ENCODE peak calls at places on chromosomes 13 and 19, in seven cellular contexts. K, U, Y, Z, V, A and M are unnamed samples.

GRCh38 chr19:46984077-46985010 is 35.3 kb upstream of the NPAS1 start:
- DNase-seq in K (peak), U (no peak), Y (no peak), Z (no peak), V (no peak), A (peak), M (no peak)

GRCh38 chr19:42246143-42246868 is 3.9 kb upstream of the GSK3A start:
- DNase-seq in K (no peak), U (no peak), Y (peak), Z (no peak), V (no peak), A (peak), M (no peak)

GRCh38 chr19:49492573-49493411 is 3.4 kb upstream of the RPS11 start:
- DNase-seq in K (peak), U (no peak), Y (peak), Z (no peak), V (no peak), A (no peak), M (no peak)

GRCh38 chr19:30335306-30335886 is 36.8 kb upstream of the ZNF536 start:
- DNase-seq in K (no peak), U (no peak), Y (no peak), Z (no peak), V (no peak), A (no peak), M (no peak)

GRCh38 chr19:13850910-13851753 is 25.8 kb upstream of the NANOS3 start:
- DNase-seq in K (peak), U (peak), Y (peak), Z (no peak), V (no peak), A (peak), M (no peak)

GRCh38 chr19:38713227-38713649 is 31.0 kb downstream of the CAPN12 start:
- DNase-seq in K (no peak), U (no peak), Y (no peak), Z (no peak), V (no peak), A (no peak), M (no peak)

GRCh38 chr19:47330466-47330869 is 1.5 kb upstream of the C5AR2 start:
- DNase-seq in K (no peak), U (no peak), Y (no peak), Z (no peak), V (no peak), A (no peak), M (peak)

GRCh38 chr19:55070755-55071502 is 4.7 kb upstream of the EPS8L1 start:
- DNase-seq in K (no peak), U (peak), Y (peak), Z (no peak), V (no peak), A (no peak), M (no peak)

GRCh38 chr19:49554701-49555181 is 25.6 kb downstream of the NOSIP start:
- DNase-seq in K (no peak), U (no peak), Y (no peak), Z (no peak), V (no peak), A (no peak), M (no peak)

GRCh38 chr13:43431279-43431678 is 355.5 kb downstream of the ENOX1 start:
- DNase-seq in K (no peak), U (no peak), Y (no peak), Z (no peak), V (no peak), A (no peak), M (no peak)

GRCh38 chr13:49701481-49701880 is 10.2 kb upstream of the EBPL start:
- DNase-seq in K (no peak), U (no peak), Y (no peak), Z (no peak), V (no peak), A (no peak), M (no peak)

GRCh38 chr13:43077906-43078305 is 54.5 kb downstream of the DNAJC15 start:
- DNase-seq in K (no peak), U (no peak), Y (no peak), Z (no peak), V (no peak), A (no peak), M (no peak)

GRCh38 chr13:47829684-47830083 is 171.4 kb downstream of the SUCLA2 start:
- DNase-seq in K (no peak), U (no peak), Y (no peak), Z (no peak), V (no peak), A (no peak), M (no peak)

GRCh38 chr19:30011051-30011578 is 69.1 kb downstream of the URI1 start:
- DNase-seq in K (no peak), U (no peak), Y (no peak), Z (no peak), V (no peak), A (no peak), M (no peak)

GRCh38 chr19:52646571-52647222 is 8.5 kb upstream of the ZNF83 start:
- DNase-seq in K (no peak), U (no peak), Y (peak), Z (no peak), V (no peak), A (no peak), M (no peak)

GRCh38 chr19:11131471-11131870 is 24.1 kb downstream of the SPC24 start:
- DNase-seq in K (no peak), U (no peak), Y (no peak), Z (no peak), V (no peak), A (peak), M (no peak)

GRCh38 chr19:57241181-57241580 is 749 bp downstream of the ZNF805 start:
- DNase-seq in K (peak), U (no peak), Y (peak), Z (no peak), V (no peak), A (peak), M (peak)

GRCh38 chr13:24741016-24741662 is 22.8 kb upstream of the RNF17 start:
- DNase-seq in K (peak), U (no peak), Y (peak), Z (no peak), V (no peak), A (no peak), M (peak)

GRCh38 chr13:33183431-33184130 is 102.0 kb downstream of the STARD13 start:
- DNase-seq in K (no peak), U (no peak), Y (no peak), Z (no peak), V (no peak), A (no peak), M (no peak)

GRCh38 chr19:46697142-46697960 is 19.6 kb downstream of the PRKD2 start:
- DNase-seq in K (no peak), U (peak), Y (peak), Z (peak), V (no peak), A (peak), M (no peak)

GRCh38 chr19:12567951-12568350 is 16.7 kb upstream of the ZNF564 start:
- DNase-seq in K (no peak), U (no peak), Y (no peak), Z (no peak), V (no peak), A (no peak), M (no peak)

GRCh38 chr19:56144816-56145215 is 3.7 kb downstream of the ZNF444 start:
- DNase-seq in K (no peak), U (no peak), Y (no peak), Z (no peak), V (no peak), A (no peak), M (no peak)

GRCh38 chr13:94431569-94431968 is 47.9 kb downstream of the DCT start:
- DNase-seq in K (no peak), U (no peak), Y (no peak), Z (no peak), V (no peak), A (no peak), M (no peak)

GRCh38 chr19:47729468-47729798 is 15.9 kb upstream of the NOP53 start:
- DNase-seq in K (no peak), U (peak), Y (peak), Z (no peak), V (no peak), A (no peak), M (peak)

GRCh38 chr19:46861691-46862503 is 1.1 kb downstream of the ARHGAP35 start:
- DNase-seq in K (no peak), U (no peak), Y (peak), Z (no peak), V (no peak), A (no peak), M (peak)

GRCh38 chr19:33311326-33311682 is 9.0 kb upstream of the CEBPA start:
- DNase-seq in K (no peak), U (no peak), Y (peak), Z (no peak), V (no peak), A (no peak), M (no peak)

GRCh38 chr13:113630804-113631203 is 27.2 kb downstream of the ATP4B start:
- DNase-seq in K (no peak), U (no peak), Y (no peak), Z (no peak), V (no peak), A (no peak), M (no peak)

GRCh38 chr19:1408300-1409203 is 1.2 kb downstream of the DAZAP1 start:
- DNase-seq in K (no peak), U (no peak), Y (peak), Z (no peak), V (no peak), A (peak), M (no peak)

GRCh38 chr13:38262211-38262610 is 87.4 kb upstream of the UFM1 start:
- DNase-seq in K (no peak), U (no peak), Y (no peak), Z (no peak), V (no peak), A (no peak), M (no peak)

GRCh38 chr19:46173886-46174475 is 25.9 kb downstream of the IGFL2 start:
- DNase-seq in K (no peak), U (no peak), Y (no peak), Z (no peak), V (no peak), A (no peak), M (peak)

GRCh38 chr19:38213911-38214625 is 10.0 kb downstream of the DPF1 start:
- DNase-seq in K (no peak), U (no peak), Y (no peak), Z (no peak), V (peak), A (no peak), M (no peak)

GRCh38 chr19:29834991-29835390 is 23.2 kb downstream of the CCNE1 start:
- DNase-seq in K (no peak), U (no peak), Y (no peak), Z (no peak), V (no peak), A (no peak), M (peak)

GRCh38 chr13:24692541-24692940 is 12.3 kb downstream of the ATP12A start:
- DNase-seq in K (no peak), U (no peak), Y (no peak), Z (no peak), V (no peak), A (no peak), M (no peak)

GRCh38 chr13:113064534-113065405 is 40.8 kb upstream of the F7 start:
- DNase-seq in K (no peak), U (peak), Y (peak), Z (no peak), V (no peak), A (no peak), M (no peak)

GRCh38 chr19:46841458-46842083 is 9.1 kb downstream of the AP2S1 start:
- DNase-seq in K (no peak), U (no peak), Y (peak), Z (no peak), V (no peak), A (no peak), M (no peak)

DNA sequence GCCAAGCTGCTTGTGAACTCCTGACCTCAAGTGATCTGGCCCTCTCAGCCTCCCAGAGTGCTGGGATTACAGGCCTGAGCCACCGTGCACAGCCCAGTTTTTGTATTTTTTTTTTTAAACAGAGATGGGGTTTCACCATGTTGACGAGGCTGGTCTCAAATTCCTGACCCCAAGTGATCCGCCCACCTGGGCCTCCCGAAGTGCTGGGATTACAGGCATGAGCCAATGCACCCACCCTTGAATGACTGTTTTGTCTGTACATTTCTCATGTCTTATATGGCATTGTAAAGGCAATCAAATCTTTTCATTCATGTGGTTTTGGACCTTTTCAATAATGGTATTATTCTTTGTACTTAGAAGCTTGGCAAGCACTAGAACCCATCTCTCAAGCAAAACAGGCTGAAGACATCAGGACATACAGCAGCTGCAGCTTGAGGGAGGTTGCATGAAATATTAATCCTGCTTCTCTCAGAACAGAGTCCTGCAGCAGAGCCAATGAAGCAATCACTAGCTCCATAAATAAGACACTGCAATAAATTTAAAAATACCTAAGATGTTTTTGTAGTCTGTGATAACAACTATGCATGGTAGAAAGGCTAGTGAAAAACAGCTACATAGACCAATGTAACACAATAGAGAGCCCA is 209.9 kb downstream of the TUBA3C start:
- DNase-seq in K (no peak), U (no peak), Y (no peak), Z (no peak), V (no peak), A (no peak), M (no peak)
- TF ChIP-seq JUND in K (no peak), U (no peak), Y (no peak), Z (no peak), V (no peak), A (no peak), M (no peak)

DNA sequence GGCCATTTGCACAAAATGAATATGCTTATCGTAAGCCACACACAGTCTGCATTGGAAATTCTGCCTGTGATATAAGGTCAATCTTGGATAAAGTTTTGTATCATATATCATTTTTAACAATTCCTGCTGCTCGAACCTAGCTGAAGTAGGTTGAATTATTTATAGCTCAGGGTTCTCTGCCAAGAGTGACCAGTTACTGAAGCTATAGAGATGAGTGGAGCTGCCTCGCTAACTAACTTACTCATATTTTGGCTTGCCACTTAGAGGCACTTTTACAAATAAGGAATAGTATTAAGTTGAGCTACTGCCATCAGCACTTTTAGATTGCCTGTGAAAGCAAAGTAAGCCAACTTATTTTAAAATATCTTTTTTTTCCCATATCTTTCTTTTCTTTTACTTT is 221.0 kb downstream of the RGCC start:
- DNase-seq in K (no peak), U (no peak), Y (no peak), Z (no peak), V (no peak), A (no peak), M (no peak)
- TF ChIP-seq JUND in K (no peak), U (no peak), Y (no peak), Z (no peak), V (no peak), A (peak), M (no peak)

GRCh38 chr13:30790592-30790991 is 55.2 kb downstream of the ALOX5AP start:
- DNase-seq in K (no peak), U (no peak), Y (no peak), Z (no peak), V (no peak), A (no peak), M (no peak)

GRCh38 chr13:30791354-30791921 is 56.1 kb downstream of the ALOX5AP start:
- DNase-seq in K (no peak), U (no peak), Y (no peak), Z (no peak), V (no peak), A (peak), M (no peak)

GRCh38 chr13:30792257-30793000 is 57.1 kb downstream of the ALOX5AP start:
- DNase-seq in K (peak), U (peak), Y (peak), Z (no peak), V (no peak), A (peak), M (peak)

GRCh38 chr13:30787747-30788535 is 52.6 kb downstream of the ALOX5AP start:
- DNase-seq in K (no peak), U (no peak), Y (no peak), Z (no peak), V (no peak), A (no peak), M (no peak)

GRCh38 chr13:30789360-30789862 is 54.1 kb downstream of the ALOX5AP start:
- DNase-seq in K (no peak), U (no peak), Y (no peak), Z (no peak), V (no peak), A (no peak), M (no peak)
- TF ChIP-seq JUND in K (no peak), U (no peak), Y (no peak), Z (no peak), V (no peak), A (no peak), M (no peak)

GRCh38 chr13:41917641-41918040 is 43.3 kb downstream of the VWA8 start:
- DNase-seq in K (no peak), U (no peak), Y (no peak), Z (no peak), V (no peak), A (no peak), M (no peak)
- TF ChIP-seq JUND in K (no peak), U (no peak), Y (no peak), Z (no peak), V (no peak), A (no peak), M (no peak)

GRCh38 chr19:19305696-19306095 is 14.6 kb downstream of the SUGP1 start:
- DNase-seq in K (no peak), U (no peak), Y (no peak), Z (no peak), V (no peak), A (no peak), M (no peak)

GRCh38 chr19:19305066-19305465 is 15.2 kb downstream of the SUGP1 start:
- DNase-seq in K (no peak), U (no peak), Y (no peak), Z (no peak), V (no peak), A (no peak), M (no peak)

GRCh38 chr19:19306191-19306590 is 14.1 kb downstream of the SUGP1 start:
- DNase-seq in K (no peak), U (no peak), Y (no peak), Z (no peak), V (no peak), A (no peak), M (no peak)

GRCh38 chr19:19303411-19303810 is 16.9 kb downstream of the SUGP1 start:
- DNase-seq in K (no peak), U (no peak), Y (no peak), Z (no peak), V (no peak), A (no peak), M (no peak)

GRCh38 chr19:19304186-19304975 is 15.9 kb downstream of the SUGP1 start:
- DNase-seq in K (no peak), U (no peak), Y (no peak), Z (no peak), V (no peak), A (peak), M (no peak)
- TF ChIP-seq JUND in K (no peak), U (no peak), Y (no peak), Z (no peak), V (no peak), A (no peak), M (no peak)

GRCh38 chr13:36353001-36353400 is 6.8 kb upstream of the SPART start:
- DNase-seq in K (no peak), U (no peak), Y (no peak), Z (no peak), V (no peak), A (no peak), M (no peak)
- TF ChIP-seq JUND in K (no peak), U (no peak), Y (no peak), Z (no peak), V (no peak), A (no peak), M (no peak)

DNA sequence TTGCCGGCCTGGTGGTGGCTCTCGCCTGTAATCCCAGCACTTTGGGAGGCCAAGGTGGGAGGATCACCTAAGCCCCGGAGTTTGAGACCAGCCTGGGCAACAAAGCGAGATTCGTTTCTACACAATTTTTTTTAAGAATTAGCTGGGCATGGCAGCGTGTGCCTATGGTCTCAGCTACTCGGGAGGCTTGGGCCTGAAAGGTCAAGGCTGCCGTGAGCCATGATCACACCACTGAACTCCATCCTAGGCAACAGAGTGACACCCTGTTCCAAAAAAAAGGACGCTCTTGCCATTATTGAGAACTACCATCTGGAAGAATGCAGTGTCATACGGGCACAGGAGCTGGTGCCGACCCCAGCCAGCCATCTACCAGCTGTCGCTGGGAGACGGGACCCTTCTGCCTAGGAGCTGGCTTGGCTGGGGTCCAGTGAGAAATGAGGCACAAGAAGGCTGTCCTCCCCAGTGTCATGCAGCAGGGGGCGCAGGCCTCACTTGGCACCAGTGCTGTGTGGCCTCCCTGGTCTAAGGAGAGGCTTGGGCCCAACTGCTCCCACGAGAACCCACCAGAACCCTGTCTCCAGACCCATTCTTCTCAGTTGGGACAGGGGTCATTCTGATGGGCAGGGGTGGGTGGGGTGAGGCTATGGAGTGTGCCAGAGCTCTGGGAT is 12.2 kb upstream of the RELB start:
- DNase-seq in K (peak), U (peak), Y (peak), Z (no peak), V (no peak), A (peak), M (peak)
- TF ChIP-seq JUND in K (no peak), U (no peak), Y (peak), Z (no peak), V (no peak), A (no peak), M (no peak)

DNA sequence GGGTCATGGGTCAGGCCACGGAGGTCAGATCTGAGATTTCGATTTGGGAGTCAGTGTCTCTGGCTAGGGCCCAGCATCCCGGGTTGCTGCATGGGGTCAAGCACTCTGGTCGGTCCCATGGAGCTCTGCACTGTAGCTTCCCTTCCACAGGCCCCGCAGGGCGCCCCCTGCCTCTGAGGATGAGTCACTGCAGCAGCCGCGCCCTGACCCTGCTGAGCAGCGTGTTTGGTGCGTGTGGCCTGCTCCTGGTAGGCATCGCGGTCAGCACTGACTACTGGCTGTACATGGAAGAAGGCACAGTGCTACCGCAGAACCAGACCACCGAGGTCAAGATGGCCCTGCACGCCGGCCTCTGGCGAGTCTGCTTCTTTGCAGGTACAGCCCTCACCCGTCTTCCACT is 3.6 kb downstream of the CACNG7 start:
- DNase-seq in K (no peak), U (no peak), Y (peak), Z (no peak), V (no peak), A (peak), M (no peak)
- TF ChIP-seq JUND in K (no peak), U (no peak), Y (peak), Z (peak), V (no peak), A (no peak), M (no peak)